ENCODE peak calls at places on chromosomes 4 and X, in eight cellular contexts. Z is body of pancreas, V is A549, X is fibroblast of pulmonary artery, F is H9, C is stomach, T is adrenal gland, I is mucosa of descending colon. G is an unnamed sample.

GRCh38 chr4:42487230-42487629 is 89.9 kb downstream of the SHISA3 start:
- DNase-seq in Z (no peak), V (no peak), X (no peak), F (no peak), C (no peak), T (no peak), I (no peak), G (no peak)

GRCh38 chrX:47235691-47236103 is 2.9 kb downstream of the USP11 start:
- DNase-seq in Z (no peak), V (no peak), X (no peak), F (no peak), C (no peak), T (no peak), I (no peak), G (no peak)

GRCh38 chr4:122313001-122313400 is 65.8 kb upstream of the ADAD1 start:
- DNase-seq in Z (no peak), V (no peak), X (no peak), F (no peak), C (no peak), T (no peak), I (no peak), G (no peak)

GRCh38 chr4:86220137-86220536 is 139.7 kb downstream of the MAPK10 start:
- DNase-seq in Z (no peak), V (no peak), X (peak; percentile 82), F (no peak), C (no peak), T (no peak), I (no peak), G (no peak)

GRCh38 chrX:95728446-95728845 is 956.2 kb upstream of the DIAPH2 start:
- DNase-seq in Z (no peak), V (no peak), X (no peak), F (no peak), C (no peak), T (no peak), I (no peak), G (no peak)

GRCh38 chr4:81136161-81136910 is 78.7 kb downstream of the PRKG2 start:
- DNase-seq in Z (no peak), V (no peak), X (peak; percentile 96), F (no peak), C (no peak), T (no peak), I (no peak), G (no peak)

GRCh38 chrX:116173006-116173405 is 2.5 kb downstream of the AGTR2 start:
- DNase-seq in Z (no peak), V (no peak), X (no peak), F (no peak), C (no peak), T (no peak), I (no peak), G (no peak)

GRCh38 chr4:81732980-81733379 is 261.3 kb upstream of the RASGEF1B start:
- DNase-seq in Z (no peak), V (no peak), X (no peak), F (no peak), C (no peak), T (no peak), I (no peak), G (no peak)

GRCh38 chrX:55057691-55058249 is 17.1 kb upstream of the PAGE2B start:
- DNase-seq in Z (peak; percentile 14), V (peak; percentile 2), X (peak; percentile 62), F (no peak), C (no peak), T (peak; percentile 18), I (no peak), G (peak; percentile 15)

GRCh38 chr4:119832731-119833233 is 204.2 kb upstream of the PDE5A start:
- DNase-seq in Z (no peak), V (no peak), X (no peak), F (no peak), C (no peak), T (no peak), I (no peak), G (no peak)

GRCh38 chr4:60128916-60129315 is 1071.2 kb upstream of the ADGRL3 start:
- DNase-seq in Z (no peak), V (no peak), X (no peak), F (no peak), C (no peak), T (no peak), I (no peak), G (no peak)

GRCh38 chr4:133483600-133484246 is 334.6 kb downstream of the PCDH10 start:
- DNase-seq in Z (no peak), V (no peak), X (peak; percentile 70), F (no peak), C (no peak), T (no peak), I (no peak), G (no peak)

GRCh38 chr4:4730214-4730613 is 129.3 kb upstream of the MSX1 start:
- DNase-seq in Z (no peak), V (no peak), X (no peak), F (no peak), C (no peak), T (no peak), I (no peak), G (no peak)

GRCh38 chr4:48968814-48969213 is 17.3 kb upstream of the CWH43 start:
- DNase-seq in Z (no peak), V (no peak), X (peak; percentile 24), F (no peak), C (no peak), T (no peak), I (no peak), G (no peak)

GRCh38 chrX:129013574-129013973 is 509.7 kb downstream of the SMARCA1 start:
- DNase-seq in Z (no peak), V (no peak), X (no peak), F (peak; percentile 50), C (no peak), T (no peak), I (no peak), G (no peak)

GRCh38 chr4:166594326-166594946 is 639.9 kb downstream of the SPOCK3 start:
- DNase-seq in Z (peak; percentile 56), V (peak; percentile 15), X (peak; percentile 74), F (peak; percentile 69), C (peak; percentile 37), T (peak; percentile 18), I (peak; percentile 40), G (peak; percentile 25)

GRCh38 chrX:125205084-125205917 is 114.4 kb upstream of the TEX13C start:
- DNase-seq in Z (peak; percentile 53), V (peak; percentile 41), X (no peak), F (peak; percentile 75), C (peak; percentile 37), T (peak; percentile 66), I (peak; percentile 40), G (peak; percentile 63)

DNA sequence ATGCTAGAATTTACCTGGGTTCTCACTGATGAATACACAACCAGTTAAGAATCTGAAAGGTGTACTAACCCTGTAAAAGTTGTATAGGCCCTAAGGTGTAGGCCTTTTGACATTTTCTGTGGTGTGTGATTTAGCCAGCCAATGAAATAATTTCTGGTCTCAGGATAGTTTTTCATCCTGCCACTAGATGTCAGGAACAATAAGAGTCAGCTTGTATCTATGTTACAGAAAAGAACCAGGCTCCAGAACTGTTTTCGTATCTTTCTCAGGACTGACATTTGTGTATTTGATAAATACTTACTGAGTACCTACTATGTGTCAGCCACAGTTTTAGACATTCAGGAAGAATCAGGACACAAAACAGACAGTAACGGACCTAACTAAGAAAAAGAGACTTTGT is 673.6 kb upstream of the TENM3 start:
- DNase-seq in Z (no peak), V (peak; percentile 6), X (peak; percentile 65), F (no peak), C (no peak), T (no peak), I (no peak), G (no peak)
- TF ChIP-seq CTCF in Z (peak; percentile 53), V (no peak), X (peak; percentile 63), F (peak; percentile 67), C (no peak), T (peak; percentile 43), I (peak; percentile 25), G (peak; percentile 57)

GRCh38 chrX:74422576-74423288 is 1.4 kb downstream of the SLC16A2 start:
- DNase-seq in Z (peak; percentile 40), V (no peak), X (peak; percentile 56), F (peak; percentile 65), C (peak; percentile 59), T (peak; percentile 61), I (peak; percentile 49), G (peak; percentile 71)
- TF ChIP-seq CTCF in Z (peak; percentile 6), V (no peak), X (peak; percentile 15), F (peak; percentile 52), C (no peak), T (no peak), I (no peak), G (no peak)

GRCh38 chr4:145623831-145624230 is 4.6 kb downstream of the MMAA start:
- DNase-seq in Z (no peak), V (no peak), X (peak; percentile 37), F (no peak), C (no peak), T (no peak), I (no peak), G (no peak)

GRCh38 chr4:145614235-145614615 is 5.0 kb upstream of the MMAA start:
- DNase-seq in Z (no peak), V (no peak), X (no peak), F (no peak), C (no peak), T (no peak), I (no peak), G (no peak)

GRCh38 chr4:145619639-145619996 is 433 bp downstream of the MMAA start:
- DNase-seq in Z (peak; percentile 84), V (peak; percentile 48), X (peak; percentile 53), F (no peak), C (peak; percentile 77), T (peak; percentile 29), I (peak; percentile 83), G (no peak)

GRCh38 chr4:145618210-145618911 is 824 bp upstream of the MMAA start:
- DNase-seq in Z (peak; percentile 27), V (no peak), X (peak; percentile 35), F (no peak), C (no peak), T (no peak), I (peak; percentile 35), G (no peak)

GRCh38 chr4:145618912-145619638 is at the start of gene MMAA:
- DNase-seq in Z (peak; percentile 94), V (peak; percentile 74), X (peak; percentile 94), F (peak; percentile 92), C (peak; percentile 94), T (peak; percentile 95), I (peak; percentile 97), G (peak; percentile 97)
- TF ChIP-seq CTCF in Z (peak; percentile 59), V (peak; percentile 68), X (peak; percentile 33), F (peak; percentile 89), C (peak; percentile 63), T (peak; percentile 43), I (no peak), G (peak; percentile 71)

GRCh38 chr4:139078926-139079325 is 63.3 kb downstream of the NOCT start:
- DNase-seq in Z (no peak), V (no peak), X (no peak), F (no peak), C (no peak), T (no peak), I (no peak), G (no peak)

GRCh38 chr4:139085141-139085540 is 69.6 kb downstream of the NOCT start:
- DNase-seq in Z (no peak), V (no peak), X (peak; percentile 42), F (no peak), C (no peak), T (no peak), I (no peak), G (no peak)

GRCh38 chr4:139084425-139085093 is 69.0 kb downstream of the NOCT start:
- DNase-seq in Z (no peak), V (peak; percentile 60), X (peak; percentile 16), F (no peak), C (no peak), T (no peak), I (no peak), G (no peak)

GRCh38 chr4:139083533-139084424 is 68.2 kb downstream of the NOCT start:
- DNase-seq in Z (peak; percentile 90), V (peak; percentile 40), X (peak; percentile 92), F (peak; percentile 85), C (peak; percentile 90), T (peak; percentile 86), I (peak; percentile 93), G (peak; percentile 94)

GRCh38 chr4:139082750-139083532 is 67.4 kb downstream of the NOCT start:
- DNase-seq in Z (peak; percentile 95), V (peak; percentile 86), X (peak; percentile 97), F (peak; percentile 97), C (peak; percentile 95), T (peak; percentile 95), I (peak; percentile 96), G (peak; percentile 91)
- TF ChIP-seq CTCF in Z (no peak), V (no peak), X (no peak), F (no peak), C (no peak), T (no peak), I (no peak), G (no peak)

G was measured in glutamatergic neuron.